ENCODE peak calls at places on chromosomes 6 and 20, in four cellular contexts. G is GM19239, I is ovary, K is fibroblast of villous mesenchyme. M is an unnamed sample.

GRCh38 chr6:139990287-139990686 is 615.8 kb upstream of the CITED2 start:
- DNase-seq in G (no peak), K (peak), I (no peak), M (peak)

GRCh38 chr6:164085552-164086325 is 671.2 kb downstream of the QKI start:
- DNase-seq in I (no peak), K (no peak), G (no peak), M (peak)

GRCh38 chr6:13378669-13379590 is 50.6 kb upstream of the TBC1D7 start:
- DNase-seq in K (no peak), I (no peak), G (no peak), M (no peak)

GRCh38 chr6:19465240-19465639 is 371.9 kb upstream of the ID4 start:
- DNase-seq in K (no peak), G (no peak), I (no peak), M (no peak)

GRCh38 chr20:13507646-13508045 is 131.1 kb downstream of the TASP1 start:
- DNase-seq in K (no peak), I (no peak), G (no peak), M (no peak)

GRCh38 chr20:11403711-11404110 is 514.0 kb upstream of the BTBD3 start:
- DNase-seq in I (peak), G (no peak), K (peak), M (peak)

GRCh38 chr6:26336355-26337198 is 28.4 kb upstream of the BTN3A2 start:
- DNase-seq in G (no peak), K (peak), I (no peak), M (peak)

GRCh38 chr6:17173071-17173470 is 71.2 kb downstream of the STMND1 start:
- DNase-seq in K (no peak), I (no peak), G (no peak), M (no peak)

GRCh38 chr6:37546141-37546871 is 46.6 kb upstream of the CCDC167 start:
- DNase-seq in G (no peak), I (no peak), K (no peak), M (no peak)

GRCh38 chr6:43715056-43715788 is 27.6 kb upstream of the MRPS18A start:
- DNase-seq in I (no peak), G (peak), K (no peak), M (no peak)

GRCh38 chr20:19609642-19610223 is 148.3 kb upstream of the RIN2 start:
- DNase-seq in K (no peak), I (no peak), G (no peak), M (no peak)

GRCh38 chr6:167515873-167516507 is 191.1 kb downstream of the TTLL2 start:
- DNase-seq in I (no peak), G (no peak), K (no peak), M (no peak)

GRCh38 chr6:129936329-129937165 is 75.4 kb upstream of the TMEM244 start:
- DNase-seq in K (peak), I (no peak), G (no peak), M (peak)

GRCh38 chr6:166958926-166959861 is 2.8 kb upstream of the RNASET2 start:
- DNase-seq in I (no peak), K (peak), G (no peak), M (peak)

GRCh38 chr20:51387125-51387865 is 155.2 kb downstream of the NFATC2 start:
- DNase-seq in G (no peak), I (no peak), K (no peak), M (no peak)

GRCh38 chr6:41442800-41443501 is 103.2 kb upstream of the FOXP4 start:
- DNase-seq in G (no peak), K (peak), I (peak), M (peak)

GRCh38 chr20:42083280-42083679 is 465.1 kb upstream of the CHD6 start:
- DNase-seq in K (no peak), I (no peak), G (no peak), M (no peak)

GRCh38 chr6:13695217-13695616 is 16.4 kb downstream of the RANBP9 start:
- DNase-seq in I (no peak), K (peak), G (no peak), M (no peak)

GRCh38 chr20:47466704-47467459 is 34.8 kb upstream of the NCOA3 start:
- DNase-seq in I (no peak), G (no peak), K (no peak), M (no peak)

GRCh38 chr20:9609892-9610502 is 95.6 kb downstream of the LAMP5 start:
- DNase-seq in I (peak), G (no peak), K (peak), M (peak)

GRCh38 chr6:141199074-141199473 is 933.7 kb upstream of the GJE1 start:
- DNase-seq in K (peak), G (no peak), I (no peak), M (no peak)

GRCh38 chr6:70586114-70586513 is 19.4 kb downstream of the SDHAF4 start:
- DNase-seq in G (peak), K (no peak), I (no peak), M (no peak)

GRCh38 chr20:38216201-38216600 is 44.3 kb downstream of the KIAA1755 start:
- DNase-seq in I (no peak), K (no peak), G (no peak), M (no peak)

GRCh38 chr20:31543966-31544598 is 29.8 kb downstream of the HM13 start:
- DNase-seq in I (no peak), K (peak), G (no peak), M (peak)

GRCh38 chr6:169695131-169695530 is 6.7 kb downstream of the WDR27 start:
- DNase-seq in I (no peak), K (no peak), G (no peak), M (no peak)

GRCh38 chr6:63509652-63510352 is 62.5 kb upstream of the LOC128125822 start:
- DNase-seq in G (no peak), I (peak), K (peak), M (peak)

GRCh38 chr20:36848078-36848660 is 27.8 kb upstream of the TLDC2 start:
- DNase-seq in I (no peak), K (peak), G (no peak), M (peak)

GRCh38 chr6:30071858-30072257 is 3.7 kb downstream of the RNF39 start:
- DNase-seq in K (no peak), I (no peak), G (no peak), M (no peak)

GRCh38 chr6:170260686-170261085 is 30.2 kb downstream of the DLL1 start:
- DNase-seq in G (no peak), I (no peak), K (no peak), M (no peak)

GRCh38 chr6:151205971-151206600 is 33.7 kb upstream of the AKAP12 start:
- DNase-seq in G (no peak), I (no peak), K (peak), M (peak)

M was measured in fibroblast of pulmonary artery.